ENCODE peak calls at places on chromosome 20, in nine cellular contexts. One of them, this sample, is unnamed.

GRCh38 chr20:25285856-25286798 is 38.2 kb downstream of the PYGB start:
- DNase-seq in Peyer's patch: peak
- DNase-seq in WTC11: peak
- DNase-seq in mucosa of descending colon: no peak
- DNase-seq in NCI-H1417 treated with DMSO at 0.1 percent for 48 hours: no peak
- DNase-seq in GM20000: no peak
- DNase-seq in iris pigment epithelial cell: no peak
- DNase-seq in PC-9: no peak
- DNase-seq in dorsolateral prefrontal cortex: peak
- DNase-seq in this sample: peak

GRCh38 chr20:16542477-16542876 is 30.8 kb downstream of the KIF16B start:
- DNase-seq in Peyer's patch: no peak
- DNase-seq in WTC11: no peak
- DNase-seq in mucosa of descending colon: no peak
- DNase-seq in NCI-H1417 treated with DMSO at 0.1 percent for 48 hours: no peak
- DNase-seq in GM20000: no peak
- DNase-seq in iris pigment epithelial cell: no peak
- DNase-seq in PC-9: no peak
- DNase-seq in dorsolateral prefrontal cortex: no peak
- DNase-seq in this sample: no peak

GRCh38 chr20:63053430-63054102 is 46.8 kb upstream of the BHLHE23 start:
- DNase-seq in Peyer's patch: peak
- DNase-seq in WTC11: peak
- DNase-seq in mucosa of descending colon: peak
- DNase-seq in NCI-H1417 treated with DMSO at 0.1 percent for 48 hours: no peak
- DNase-seq in GM20000: no peak
- DNase-seq in iris pigment epithelial cell: no peak
- DNase-seq in PC-9: no peak
- DNase-seq in dorsolateral prefrontal cortex: peak
- DNase-seq in this sample: no peak

GRCh38 chr20:59672576-59672975 is 68.2 kb downstream of the PHACTR3 start:
- DNase-seq in Peyer's patch: no peak
- DNase-seq in WTC11: no peak
- DNase-seq in mucosa of descending colon: no peak
- DNase-seq in NCI-H1417 treated with DMSO at 0.1 percent for 48 hours: no peak
- DNase-seq in GM20000: no peak
- DNase-seq in iris pigment epithelial cell: no peak
- DNase-seq in PC-9: no peak
- DNase-seq in dorsolateral prefrontal cortex: no peak
- DNase-seq in this sample: no peak

GRCh38 chr20:60233006-60233405 is 274.8 kb downstream of the CDH26 start:
- DNase-seq in Peyer's patch: no peak
- DNase-seq in WTC11: no peak
- DNase-seq in mucosa of descending colon: no peak
- DNase-seq in NCI-H1417 treated with DMSO at 0.1 percent for 48 hours: no peak
- DNase-seq in GM20000: no peak
- DNase-seq in iris pigment epithelial cell: no peak
- DNase-seq in PC-9: no peak
- DNase-seq in dorsolateral prefrontal cortex: no peak
- DNase-seq in this sample: no peak

GRCh38 chr20:17654649-17655285 is 27.3 kb downstream of the RRBP1 start:
- DNase-seq in Peyer's patch: no peak
- DNase-seq in WTC11: peak
- DNase-seq in mucosa of descending colon: no peak
- DNase-seq in NCI-H1417 treated with DMSO at 0.1 percent for 48 hours: no peak
- DNase-seq in GM20000: no peak
- DNase-seq in iris pigment epithelial cell: peak
- DNase-seq in PC-9: peak
- DNase-seq in dorsolateral prefrontal cortex: no peak
- DNase-seq in this sample: peak

GRCh38 chr20:6169251-6169650 is 46.4 kb upstream of the FERMT1 start:
- DNase-seq in Peyer's patch: no peak
- DNase-seq in WTC11: no peak
- DNase-seq in mucosa of descending colon: no peak
- DNase-seq in NCI-H1417 treated with DMSO at 0.1 percent for 48 hours: no peak
- DNase-seq in GM20000: no peak
- DNase-seq in iris pigment epithelial cell: peak
- DNase-seq in PC-9: no peak
- DNase-seq in dorsolateral prefrontal cortex: no peak
- DNase-seq in this sample: no peak

GRCh38 chr20:49887251-49887827 is 28.0 kb downstream of the SPATA2 start:
- DNase-seq in Peyer's patch: peak
- DNase-seq in WTC11: no peak
- DNase-seq in mucosa of descending colon: no peak
- DNase-seq in NCI-H1417 treated with DMSO at 0.1 percent for 48 hours: no peak
- DNase-seq in GM20000: peak
- DNase-seq in iris pigment epithelial cell: peak
- DNase-seq in PC-9: no peak
- DNase-seq in dorsolateral prefrontal cortex: no peak
- DNase-seq in this sample: no peak

GRCh38 chr20:4401601-4402000 is 320.1 kb upstream of the PRND start:
- DNase-seq in Peyer's patch: no peak
- DNase-seq in WTC11: no peak
- DNase-seq in mucosa of descending colon: no peak
- DNase-seq in NCI-H1417 treated with DMSO at 0.1 percent for 48 hours: no peak
- DNase-seq in GM20000: no peak
- DNase-seq in iris pigment epithelial cell: peak
- DNase-seq in PC-9: no peak
- DNase-seq in dorsolateral prefrontal cortex: no peak
- DNase-seq in this sample: no peak

GRCh38 chr20:54506643-54507042 is 31.2 kb downstream of the DOK5 start:
- DNase-seq in Peyer's patch: no peak
- DNase-seq in WTC11: no peak
- DNase-seq in mucosa of descending colon: no peak
- DNase-seq in NCI-H1417 treated with DMSO at 0.1 percent for 48 hours: no peak
- DNase-seq in GM20000: no peak
- DNase-seq in iris pigment epithelial cell: no peak
- DNase-seq in PC-9: no peak
- DNase-seq in dorsolateral prefrontal cortex: no peak
- DNase-seq in this sample: no peak

GRCh38 chr20:50717312-50717711 is 14.1 kb upstream of the PARD6B start:
- DNase-seq in Peyer's patch: no peak
- DNase-seq in WTC11: no peak
- DNase-seq in mucosa of descending colon: no peak
- DNase-seq in NCI-H1417 treated with DMSO at 0.1 percent for 48 hours: no peak
- DNase-seq in GM20000: no peak
- DNase-seq in iris pigment epithelial cell: no peak
- DNase-seq in PC-9: no peak
- DNase-seq in dorsolateral prefrontal cortex: no peak
- DNase-seq in this sample: no peak

GRCh38 chr20:17771206-17772004 is 71.6 kb downstream of the BANF2 start:
- DNase-seq in Peyer's patch: no peak
- DNase-seq in WTC11: no peak
- DNase-seq in mucosa of descending colon: no peak
- DNase-seq in NCI-H1417 treated with DMSO at 0.1 percent for 48 hours: peak
- DNase-seq in GM20000: no peak
- DNase-seq in iris pigment epithelial cell: no peak
- DNase-seq in PC-9: no peak
- DNase-seq in dorsolateral prefrontal cortex: no peak
- DNase-seq in this sample: no peak

GRCh38 chr20:10671850-10672578 is 1.8 kb downstream of the JAG1 start:
- DNase-seq in Peyer's patch: peak
- DNase-seq in WTC11: peak
- DNase-seq in mucosa of descending colon: peak
- DNase-seq in NCI-H1417 treated with DMSO at 0.1 percent for 48 hours: no peak
- DNase-seq in GM20000: peak
- DNase-seq in iris pigment epithelial cell: peak
- DNase-seq in PC-9: peak
- DNase-seq in dorsolateral prefrontal cortex: no peak
- DNase-seq in this sample: peak

GRCh38 chr20:61756446-61756845 is 309.2 kb downstream of the TAF4 start:
- DNase-seq in Peyer's patch: no peak
- DNase-seq in WTC11: no peak
- DNase-seq in mucosa of descending colon: no peak
- DNase-seq in NCI-H1417 treated with DMSO at 0.1 percent for 48 hours: no peak
- DNase-seq in GM20000: no peak
- DNase-seq in iris pigment epithelial cell: no peak
- DNase-seq in PC-9: no peak
- DNase-seq in dorsolateral prefrontal cortex: no peak
- DNase-seq in this sample: no peak

GRCh38 chr20:61533231-61533631 is 281.2 kb downstream of the CDH4 start:
- DNase-seq in Peyer's patch: no peak
- DNase-seq in WTC11: no peak
- DNase-seq in mucosa of descending colon: no peak
- DNase-seq in NCI-H1417 treated with DMSO at 0.1 percent for 48 hours: no peak
- DNase-seq in GM20000: no peak
- DNase-seq in iris pigment epithelial cell: no peak
- DNase-seq in PC-9: no peak
- DNase-seq in dorsolateral prefrontal cortex: no peak
- DNase-seq in this sample: no peak

GRCh38 chr20:63737940-63738686 is 1.5 kb upstream of the SLC2A4RG start:
- DNase-seq in Peyer's patch: peak
- DNase-seq in WTC11: peak
- DNase-seq in mucosa of descending colon: peak
- DNase-seq in NCI-H1417 treated with DMSO at 0.1 percent for 48 hours: no peak
- DNase-seq in GM20000: peak
- DNase-seq in iris pigment epithelial cell: no peak
- DNase-seq in PC-9: no peak
- DNase-seq in dorsolateral prefrontal cortex: no peak
- DNase-seq in this sample: peak

GRCh38 chr20:2332711-2333110 is 36.9 kb downstream of the TGM3 start:
- DNase-seq in Peyer's patch: no peak
- DNase-seq in WTC11: no peak
- DNase-seq in mucosa of descending colon: no peak
- DNase-seq in NCI-H1417 treated with DMSO at 0.1 percent for 48 hours: no peak
- DNase-seq in GM20000: no peak
- DNase-seq in iris pigment epithelial cell: no peak
- DNase-seq in PC-9: no peak
- DNase-seq in dorsolateral prefrontal cortex: no peak
- DNase-seq in this sample: no peak

GRCh38 chr20:44702776-44703175 is 12.4 kb upstream of the CCN5 start:
- DNase-seq in Peyer's patch: peak
- DNase-seq in WTC11: no peak
- DNase-seq in mucosa of descending colon: peak
- DNase-seq in NCI-H1417 treated with DMSO at 0.1 percent for 48 hours: no peak
- DNase-seq in GM20000: peak
- DNase-seq in iris pigment epithelial cell: peak
- DNase-seq in PC-9: no peak
- DNase-seq in dorsolateral prefrontal cortex: peak
- DNase-seq in this sample: peak

GRCh38 chr20:30892704-30893345 is 364.6 kb upstream of the DEFB115 start:
- DNase-seq in Peyer's patch: no peak
- DNase-seq in WTC11: no peak
- DNase-seq in mucosa of descending colon: no peak
- DNase-seq in NCI-H1417 treated with DMSO at 0.1 percent for 48 hours: no peak
- DNase-seq in GM20000: no peak
- DNase-seq in iris pigment epithelial cell: no peak
- DNase-seq in PC-9: no peak
- DNase-seq in dorsolateral prefrontal cortex: no peak
- DNase-seq in this sample: no peak